ENCODE peak calls at places on chromosomes 13 and 19, in eight cellular contexts. Q, N, E, D, H, O, Z and P are unnamed samples.
A peak's percentile ranks its signal among the peaks of the same experiment; 100 is the strongest.

GRCh38 chr13:92265408-92265807 is 867.0 kb downstream of the GPC5 start:
- DNase-seq in N (no peak), E (no peak), Z (no peak), Q (no peak), O (no peak), H (peak; percentile 51), D (no peak), P (no peak)

GRCh38 chr13:73056054-73056962 is 2.5 kb upstream of the KLF5 start:
- DNase-seq in H (peak; percentile 54), N (peak; percentile 45), E (no peak), O (no peak), Z (peak; percentile 84), D (peak; percentile 79), Q (no peak), P (no peak)

GRCh38 chr19:47735131-47735530 is 10.2 kb upstream of the NOP53 start:
- DNase-seq in N (no peak), H (no peak), E (no peak), D (no peak), Q (no peak), Z (no peak), O (no peak), P (no peak)

GRCh38 chr13:70747305-70747704 is 639.1 kb upstream of the KLHL1 start:
- DNase-seq in H (no peak), N (no peak), Q (no peak), E (no peak), D (no peak), O (no peak), Z (no peak), P (no peak)

GRCh38 chr19:42596391-42597071 is 1.8 kb upstream of the CEACAM8 start:
- DNase-seq in Q (peak; percentile 45), E (peak; percentile 31), Z (no peak), H (peak; percentile 7), O (no peak), D (no peak), N (peak; percentile 19), P (no peak)

GRCh38 chr19:49861127-49861526 is 6.2 kb downstream of the PNKP start:
- DNase-seq in N (peak; percentile 79), Q (peak; percentile 44), E (peak; percentile 4), D (no peak), O (no peak), Z (no peak), H (no peak), P (no peak)

GRCh38 chr13:46052314-46053161 is at the start of gene ZC3H13:
- DNase-seq in N (peak; percentile 99), D (peak; percentile 91), H (peak; percentile 95), Z (peak; percentile 87), E (peak; percentile 96), O (peak; percentile 92), Q (peak; percentile 88), P (peak; percentile 85)

GRCh38 chr19:43438291-43439162 is 23.8 kb downstream of the TEX101 start:
- DNase-seq in H (peak; percentile 97), N (peak; percentile 92), Q (no peak), D (no peak), Z (peak; percentile 98), O (peak; percentile 79), E (no peak), P (no peak)

GRCh38 chr13:103033999-103034398 is 32.2 kb downstream of the SLC10A2 start:
- DNase-seq in N (no peak), D (no peak), Z (no peak), O (no peak), E (peak; percentile 42), Q (no peak), H (no peak), P (no peak)

GRCh38 chr13:62357887-62358645 is 942.4 kb upstream of the PCDH20 start:
- DNase-seq in D (peak; percentile 74), Z (no peak), H (no peak), O (no peak), Q (no peak), N (peak; percentile 77), E (peak; percentile 67), P (no peak)

GRCh38 chr19:49767380-49767779 is 579 bp downstream of the AP2A1 start:
- DNase-seq in E (no peak), D (no peak), O (no peak), Z (no peak), Q (no peak), N (no peak), H (peak; percentile 11), P (no peak)

GRCh38 chr19:33819875-33820781 is 23.5 kb downstream of the KCTD15 start:
- DNase-seq in Z (no peak), N (peak; percentile 33), H (peak; percentile 72), D (no peak), Q (peak; percentile 73), E (peak; percentile 57), O (peak; percentile 84), P (peak; percentile 36)

GRCh38 chr19:15125232-15126067 is 18.2 kb downstream of the SYDE1 start:
- DNase-seq in D (peak; percentile 97), H (peak; percentile 97), N (peak; percentile 99), O (peak; percentile 99), E (peak; percentile 99), Q (peak; percentile 99), Z (peak; percentile 89), P (peak; percentile 98)
- TF ChIP-seq CTCF in D (no peak), H (peak; percentile 1), N (no peak), O (no peak), E (peak; percentile 8), Q (no peak), Z (no peak), P (no peak)

GRCh38 chr13:78753457-78753856 is 94.5 kb upstream of the OBI1 start:
- DNase-seq in E (no peak), Z (no peak), D (no peak), Q (no peak), O (no peak), H (no peak), N (no peak), P (no peak)

DNA sequence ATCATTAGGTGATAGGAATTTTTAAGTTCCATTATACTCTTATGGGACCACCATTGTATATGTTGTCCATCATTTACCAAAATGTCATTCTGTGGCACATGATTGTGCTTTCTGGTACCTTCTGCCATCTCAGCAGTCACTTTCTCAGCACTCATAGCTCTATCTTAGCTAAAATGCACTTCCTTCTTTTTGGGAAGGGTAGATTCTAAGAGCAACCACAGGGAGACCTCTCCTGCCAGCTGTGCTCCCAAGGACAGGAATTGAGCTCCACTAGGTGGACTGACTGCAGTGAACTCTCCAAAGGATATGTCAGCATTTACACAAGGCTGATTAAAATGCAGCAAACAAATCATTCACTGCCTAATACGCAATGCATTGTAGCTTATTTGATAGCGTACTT is 91.8 kb upstream of the OBI1 start:
- DNase-seq in Z (no peak), O (no peak), N (no peak), E (no peak), H (no peak), Q (no peak), D (no peak), P (no peak)
- TF ChIP-seq CTCF in Z (no peak), O (no peak), N (no peak), E (no peak), H (no peak), Q (no peak), D (no peak), P (no peak)

GRCh38 chr19:35546532-35546931 is 1.1 kb downstream of the TMEM147 start:
- DNase-seq in Z (no peak), D (no peak), H (no peak), E (no peak), O (no peak), N (no peak), Q (no peak), P (no peak)

GRCh38 chr19:35551091-35551810 is 5.8 kb downstream of the TMEM147 start:
- DNase-seq in O (no peak), E (no peak), D (no peak), Z (no peak), Q (no peak), H (no peak), N (no peak), P (no peak)

GRCh38 chr19:35545855-35546381 is 492 bp downstream of the TMEM147 start:
- DNase-seq in Q (no peak), E (peak; percentile 84), O (peak; percentile 37), N (peak; percentile 47), Z (no peak), D (no peak), H (no peak), P (peak; percentile 68)

GRCh38 chr19:35549879-35550523 is 4.6 kb downstream of the TMEM147 start:
- DNase-seq in N (no peak), Z (no peak), D (no peak), E (no peak), Q (peak; percentile 86), O (no peak), H (no peak), P (no peak)

DNA sequence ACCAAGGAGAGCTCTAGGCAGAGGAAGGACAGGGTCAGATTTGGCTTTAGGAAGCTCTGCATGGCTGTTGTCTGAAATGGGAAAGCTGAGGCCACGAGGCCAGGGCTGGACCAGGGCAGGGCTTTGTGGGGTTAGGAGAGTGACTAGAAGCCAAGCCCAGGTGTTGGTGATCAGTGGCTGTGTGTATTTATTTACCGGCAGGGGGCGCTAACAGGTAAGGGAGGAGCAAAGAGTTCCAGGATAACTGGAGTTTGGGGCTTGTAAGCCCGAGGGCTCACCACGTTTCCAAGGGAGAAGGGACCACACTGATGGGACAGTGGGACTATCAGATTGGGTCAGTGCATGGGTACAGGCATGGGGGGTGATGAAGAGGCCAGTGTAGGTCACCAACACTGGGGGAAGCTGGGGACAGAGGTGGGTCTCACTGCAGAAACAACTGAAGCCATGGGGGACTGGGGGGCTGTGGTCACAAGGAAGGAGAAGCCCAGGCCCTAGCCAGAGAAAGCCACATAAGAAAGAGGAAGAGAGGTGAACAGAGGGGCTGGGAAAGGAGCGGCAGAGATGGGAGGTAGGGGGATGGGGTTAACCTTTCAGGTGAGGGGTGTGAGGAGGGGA is 3.9 kb downstream of the TMEM147 start:
- DNase-seq in E (peak; percentile 78), O (no peak), H (peak; percentile 67), Z (no peak), Q (no peak), D (peak; percentile 34), N (peak; percentile 83), P (peak; percentile 42)
- TF ChIP-seq CTCF in E (peak; percentile 68), O (peak; percentile 79), H (peak; percentile 74), Z (peak; percentile 72), Q (peak; percentile 77), D (peak; percentile 90), N (peak; percentile 87), P (peak; percentile 70)

GRCh38 chr19:52690395-52691214 is 44.2 kb downstream of the ZNF611 start:
- DNase-seq in E (peak; percentile 92), N (peak; percentile 92), O (peak; percentile 97), H (peak; percentile 95), Q (peak; percentile 93), D (peak; percentile 76), Z (peak; percentile 59), P (peak; percentile 91)
- TF ChIP-seq CTCF in E (no peak), N (no peak), O (peak; percentile 53), H (no peak), Q (peak; percentile 18), D (no peak), Z (no peak), P (no peak)